ENCODE peak calls at places on chromosomes 7 and 10, in five cellular contexts. One of them, this sample, is unnamed.

GRCh38 chr7:156547884-156548561 is 92.6 kb upstream of the RNF32 start:
- DNase-seq in adrenal gland: no peak
- DNase-seq in HCT116: no peak
- DNase-seq in MM.1S: peak; percentile 47
- DNase-seq in upper lobe of right lung: no peak
- DNase-seq in this sample: no peak

GRCh38 chr10:43205681-43206390 is 61.0 kb downstream of the RASGEF1A start:
- DNase-seq in upper lobe of right lung: peak; percentile 56
- DNase-seq in MM.1S: no peak
- DNase-seq in HCT116: no peak
- DNase-seq in adrenal gland: no peak
- DNase-seq in this sample: peak; percentile 35

GRCh38 chr10:61451357-61451756 is 1.8 kb downstream of the TMEM26 start:
- DNase-seq in upper lobe of right lung: no peak
- DNase-seq in adrenal gland: no peak
- DNase-seq in MM.1S: no peak
- DNase-seq in HCT116: no peak
- DNase-seq in this sample: no peak

GRCh38 chr10:126137557-126138221 is 241.3 kb downstream of the FANK1 start:
- DNase-seq in upper lobe of right lung: no peak
- DNase-seq in HCT116: no peak
- DNase-seq in MM.1S: no peak
- DNase-seq in adrenal gland: no peak
- DNase-seq in this sample: no peak

GRCh38 chr10:16260388-16260787 is 176.4 kb upstream of the PTER start:
- DNase-seq in MM.1S: no peak
- DNase-seq in HCT116: no peak
- DNase-seq in upper lobe of right lung: no peak
- DNase-seq in adrenal gland: no peak
- DNase-seq in this sample: no peak

GRCh38 chr7:5523052-5523711 is 99.5 kb upstream of the TNRC18 start:
- DNase-seq in adrenal gland: peak; percentile 72
- DNase-seq in HCT116: no peak
- DNase-seq in upper lobe of right lung: no peak
- DNase-seq in MM.1S: no peak
- DNase-seq in this sample: peak; percentile 64

GRCh38 chr10:115491526-115492140 is 398.5 kb downstream of the ATRNL1 start:
- DNase-seq in upper lobe of right lung: no peak
- DNase-seq in HCT116: no peak
- DNase-seq in MM.1S: no peak
- DNase-seq in adrenal gland: no peak
- DNase-seq in this sample: no peak

GRCh38 chr7:147485660-147486210 is 1104.8 kb upstream of the C7orf33 start:
- DNase-seq in HCT116: no peak
- DNase-seq in adrenal gland: no peak
- DNase-seq in MM.1S: no peak
- DNase-seq in upper lobe of right lung: no peak
- DNase-seq in this sample: no peak

GRCh38 chr10:1938317-1938716 is 201.0 kb upstream of the ADARB2 start:
- DNase-seq in upper lobe of right lung: no peak
- DNase-seq in adrenal gland: no peak
- DNase-seq in HCT116: no peak
- DNase-seq in MM.1S: peak; percentile 54
- DNase-seq in this sample: no peak

GRCh38 chr10:126387931-126388911 is at the start of gene ADAM12:
- DNase-seq in HCT116: no peak
- DNase-seq in MM.1S: no peak
- DNase-seq in adrenal gland: peak; percentile 60
- DNase-seq in upper lobe of right lung: no peak
- DNase-seq in this sample: peak; percentile 44

GRCh38 chr7:74655785-74656420 is 1.6 kb upstream of the GTF2I start:
- DNase-seq in adrenal gland: no peak
- DNase-seq in MM.1S: no peak
- DNase-seq in upper lobe of right lung: no peak
- DNase-seq in HCT116: no peak
- DNase-seq in this sample: no peak

GRCh38 chr10:49837685-49838084 is 75.6 kb upstream of the OGDHL start:
- DNase-seq in HCT116: no peak
- DNase-seq in MM.1S: no peak
- DNase-seq in adrenal gland: no peak
- DNase-seq in upper lobe of right lung: no peak
- DNase-seq in this sample: no peak

GRCh38 chr7:10225265-10225664 is 748.4 kb upstream of the PHF14 start:
- DNase-seq in upper lobe of right lung: no peak
- DNase-seq in HCT116: no peak
- DNase-seq in MM.1S: no peak
- DNase-seq in adrenal gland: no peak
- DNase-seq in this sample: no peak

GRCh38 chr7:2825595-2826227 is 18.4 kb downstream of the GNA12 start:
- DNase-seq in adrenal gland: peak; percentile 46
- DNase-seq in MM.1S: no peak
- DNase-seq in upper lobe of right lung: no peak
- DNase-seq in HCT116: no peak
- DNase-seq in this sample: no peak

DNA sequence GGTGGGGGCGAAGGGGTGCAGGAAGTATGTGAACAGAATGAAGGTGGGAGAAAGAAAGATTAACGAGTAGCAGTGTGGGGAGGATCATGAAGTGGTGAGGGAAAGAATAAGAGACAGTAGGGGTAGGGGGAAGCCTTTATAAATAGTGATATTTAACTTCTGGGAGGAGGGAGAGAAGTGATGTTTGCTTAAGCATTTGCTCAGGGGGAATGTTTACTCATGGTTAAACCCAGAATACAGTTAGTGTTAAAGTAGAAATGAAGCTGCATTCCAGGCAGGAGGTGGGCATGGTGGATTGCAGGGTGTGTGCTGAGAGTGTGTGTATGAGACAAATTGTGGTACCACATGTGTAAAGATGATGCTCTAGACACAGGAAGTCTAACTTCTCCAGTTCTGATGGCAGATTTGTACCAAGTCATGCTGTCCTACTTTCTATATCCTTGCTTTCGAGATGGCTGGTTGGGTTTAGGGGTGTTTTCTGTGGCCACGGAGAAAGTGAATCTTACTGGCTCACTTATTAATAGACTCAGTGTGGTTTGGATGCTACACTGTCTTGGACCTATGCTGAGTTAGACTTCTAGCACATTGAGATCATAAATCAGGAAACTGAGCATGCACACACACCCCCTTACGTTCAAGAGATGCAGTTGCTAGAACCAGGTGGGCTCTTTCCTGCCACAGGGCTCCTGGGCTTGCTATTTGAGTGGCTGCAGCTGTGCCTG is 10.6 kb upstream of the DNMBP start:
- DNase-seq in adrenal gland: no peak
- DNase-seq in upper lobe of right lung: no peak
- DNase-seq in HCT116: no peak
- DNase-seq in MM.1S: peak; percentile 48
- DNase-seq in this sample: no peak
- H3K27ac ChIP-seq in adrenal gland: no peak overlapping the region
- H3K27ac ChIP-seq in upper lobe of right lung: no peak overlapping the region
- H3K27ac ChIP-seq in HCT116: no peak overlapping the region
- H3K27ac ChIP-seq in MM.1S: no peak overlapping the region
- H3K27ac ChIP-seq in this sample: no peak overlapping the region

GRCh38 chr7:102913846-102914245 is 1.0 kb downstream of the LRRC17 start:
- DNase-seq in upper lobe of right lung: no peak
- DNase-seq in MM.1S: no peak
- DNase-seq in adrenal gland: no peak
- DNase-seq in HCT116: no peak
- DNase-seq in this sample: no peak

GRCh38 chr7:102916426-102916825 is 3.6 kb downstream of the LRRC17 start:
- DNase-seq in upper lobe of right lung: no peak
- DNase-seq in HCT116: no peak
- DNase-seq in adrenal gland: no peak
- DNase-seq in MM.1S: no peak
- DNase-seq in this sample: no peak

GRCh38 chr7:102908676-102909075 is 4.1 kb upstream of the LRRC17 start:
- DNase-seq in adrenal gland: no peak
- DNase-seq in upper lobe of right lung: no peak
- DNase-seq in MM.1S: no peak
- DNase-seq in HCT116: no peak
- DNase-seq in this sample: no peak

GRCh38 chr7:102914585-102914984 is 1.8 kb downstream of the LRRC17 start:
- DNase-seq in MM.1S: no peak
- DNase-seq in upper lobe of right lung: no peak
- DNase-seq in HCT116: no peak
- DNase-seq in adrenal gland: no peak
- DNase-seq in this sample: no peak

GRCh38 chr7:102912742-102913141 is at the start of gene LRRC17:
- DNase-seq in MM.1S: no peak
- DNase-seq in upper lobe of right lung: no peak
- DNase-seq in adrenal gland: no peak
- DNase-seq in HCT116: no peak
- DNase-seq in this sample: no peak
- H3K4me3 ChIP-seq in MM.1S: no peak within 1 kb of the TSS
- H3K4me3 ChIP-seq in upper lobe of right lung: peak within 1 kb of the TSS; percentile 25
- H3K4me3 ChIP-seq in adrenal gland: no peak within 1 kb of the TSS
- H3K4me3 ChIP-seq in HCT116: no peak within 1 kb of the TSS
- H3K4me3 ChIP-seq in this sample: peak within 1 kb of the TSS; percentile 10

DNA sequence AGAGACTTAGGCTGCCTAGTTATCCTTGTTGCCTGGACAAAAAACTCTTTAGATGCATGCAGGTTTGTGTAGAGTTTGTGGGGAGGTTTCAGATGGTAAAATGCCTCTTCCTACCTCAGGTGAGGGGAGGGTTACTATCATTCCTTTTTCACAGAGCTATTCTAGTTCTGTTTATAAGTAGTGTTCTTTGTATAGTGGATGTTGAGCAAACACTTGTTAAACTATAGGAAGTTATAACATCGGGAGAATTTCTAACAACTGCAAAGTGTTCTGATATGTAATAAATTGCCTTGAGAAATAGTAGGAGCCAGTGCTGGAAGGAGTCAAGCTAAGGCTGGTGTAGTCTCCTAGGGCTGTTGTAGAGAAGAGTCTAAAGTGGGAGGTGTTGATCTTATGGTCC is 6.7 kb upstream of the FAS start:
- DNase-seq in upper lobe of right lung: no peak
- DNase-seq in MM.1S: no peak
- DNase-seq in adrenal gland: no peak
- DNase-seq in HCT116: no peak
- DNase-seq in this sample: no peak
- H3K4me1 ChIP-seq in upper lobe of right lung: peaks cover 25% of the 10 kb centered on the region
- H3K4me1 ChIP-seq in MM.1S: peaks cover 18% of the 10 kb centered on the region
- H3K4me1 ChIP-seq in adrenal gland: peaks cover 57% of the 10 kb centered on the region
- H3K4me1 ChIP-seq in HCT116: peaks cover under 1% of the 10 kb centered on the region
- H3K4me1 ChIP-seq in this sample: peaks cover 9% of the 10 kb centered on the region

DNA sequence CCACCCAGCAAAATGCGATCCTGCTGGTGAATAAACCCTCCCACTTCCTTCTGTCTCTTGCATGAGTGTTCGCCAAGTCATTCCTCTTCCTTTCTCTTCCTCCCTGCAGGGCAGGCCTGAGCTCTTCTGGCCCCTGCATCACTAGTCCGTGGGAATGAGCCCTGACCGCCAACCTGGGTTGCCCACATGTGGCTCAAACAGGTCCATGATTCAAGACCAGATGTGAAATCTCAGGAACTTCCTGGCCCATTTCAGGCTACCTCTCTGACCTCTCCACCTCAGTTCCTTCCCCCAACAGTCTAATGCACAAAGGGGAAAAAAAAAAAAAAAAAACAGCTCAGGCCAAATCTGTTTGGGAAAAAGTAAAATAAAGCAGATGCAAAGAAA is 5.4 kb upstream of the YWHAG start:
- DNase-seq in MM.1S: no peak
- DNase-seq in HCT116: no peak
- DNase-seq in upper lobe of right lung: peak; percentile 66
- DNase-seq in adrenal gland: no peak
- DNase-seq in this sample: no peak
- H3K27ac ChIP-seq in MM.1S: peak overlapping the region; percentile 80
- H3K27ac ChIP-seq in HCT116: peak overlapping the region; percentile 63
- H3K27ac ChIP-seq in upper lobe of right lung: peak overlapping the region; percentile 83
- H3K27ac ChIP-seq in adrenal gland: peak overlapping the region; percentile 90
- H3K27ac ChIP-seq in this sample: peak overlapping the region; percentile 81

GRCh38 chr10:76926006-76926405 is 711.6 kb downstream of the KCNMA1 start:
- DNase-seq in adrenal gland: no peak
- DNase-seq in upper lobe of right lung: no peak
- DNase-seq in HCT116: no peak
- DNase-seq in MM.1S: no peak
- DNase-seq in this sample: no peak
- H3K4me3 ChIP-seq in adrenal gland: no peak overlapping the region
- H3K4me3 ChIP-seq in upper lobe of right lung: no peak overlapping the region
- H3K4me3 ChIP-seq in HCT116: no peak overlapping the region
- H3K4me3 ChIP-seq in MM.1S: no peak overlapping the region
- H3K4me3 ChIP-seq in this sample: no peak overlapping the region

DNA sequence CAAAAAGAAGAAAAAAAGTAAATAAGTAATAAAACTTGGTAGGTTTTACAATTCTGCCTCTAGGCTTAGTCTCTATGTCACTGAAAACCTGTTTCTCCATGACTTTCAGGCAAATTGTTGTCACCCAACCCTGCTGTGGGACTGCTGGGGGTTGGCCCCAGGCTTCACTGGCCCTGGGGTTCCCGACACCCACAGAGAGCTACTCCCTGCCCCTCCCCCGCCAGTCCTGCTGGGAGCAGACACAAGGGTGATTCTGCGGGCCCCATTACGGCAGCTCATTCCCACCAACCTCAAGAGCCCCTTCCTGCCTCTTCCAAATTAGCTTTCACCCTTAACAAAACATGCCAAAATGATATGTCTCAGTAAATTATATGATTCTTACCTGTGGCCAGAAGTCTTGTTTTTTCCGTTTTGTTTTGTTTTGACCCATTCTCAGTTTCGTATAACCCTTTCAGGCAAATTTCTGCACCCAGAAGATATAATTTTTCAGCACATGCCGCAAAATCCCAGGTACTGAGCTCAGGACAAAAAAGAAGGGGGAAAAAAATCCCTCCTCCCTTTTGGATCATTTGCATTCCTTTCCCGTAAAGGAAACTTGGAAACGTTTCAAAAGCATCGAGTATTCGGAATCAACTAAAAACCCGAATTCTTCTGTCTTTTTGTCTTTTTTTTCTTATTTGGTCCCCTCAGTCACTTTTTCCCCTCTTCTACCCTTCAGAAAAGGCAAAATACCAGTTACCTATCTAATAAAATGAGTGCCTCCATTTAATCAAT is 27.8 kb downstream of the CHST15 start:
- DNase-seq in upper lobe of right lung: no peak
- DNase-seq in HCT116: no peak
- DNase-seq in adrenal gland: no peak
- DNase-seq in MM.1S: peak; percentile 63
- DNase-seq in this sample: no peak
- H3K4me1 ChIP-seq in upper lobe of right lung: peaks cover 43% of the 10 kb centered on the region
- H3K4me1 ChIP-seq in HCT116: no peaks in the 10 kb centered on the region
- H3K4me1 ChIP-seq in adrenal gland: peaks cover 55% of the 10 kb centered on the region
- H3K4me1 ChIP-seq in MM.1S: peaks cover 72% of the 10 kb centered on the region
- H3K4me1 ChIP-seq in this sample: peaks cover 9% of the 10 kb centered on the region